ENCODE peak calls at places on chromosomes 4 and X, in seven cellular contexts. A is fibroblast of the aortic adventitia, U is GM10248, X is A673, K is sigmoid colon, R is natural killer cell, H is adrenal gland. S is an unnamed sample.

GRCh38 chr4:21366312-21366711 is 582.3 kb downstream of the KCNIP4 start:
- DNase-seq in A (no peak), U (no peak), X (no peak), K (no peak), R (no peak), H (no peak), S (no peak)

GRCh38 chrX:38654302-38654701 is 93.0 kb downstream of the TSPAN7 start:
- DNase-seq in A (peak), U (no peak), X (peak), K (no peak), R (no peak), H (peak), S (peak)

GRCh38 chr4:56372774-56373173 is 14.5 kb downstream of the AASDH start:
- DNase-seq in A (no peak), U (no peak), X (no peak), K (no peak), R (no peak), H (no peak), S (no peak)

GRCh38 chr4:16083217-16084191 is at the start of gene PROM1:
- DNase-seq in A (no peak), U (no peak), X (peak), K (no peak), R (no peak), H (no peak), S (no peak)

GRCh38 chrX:107674480-107675364 is 46.4 kb downstream of the PRPS1 start:
- DNase-seq in A (peak), U (no peak), X (no peak), K (peak), R (peak), H (peak), S (peak)

GRCh38 chr4:180148737-180149136 is 2094.5 kb upstream of the TENM3 start:
- DNase-seq in A (no peak), U (no peak), X (no peak), K (no peak), R (no peak), H (no peak), S (peak)

GRCh38 chrX:111447298-111447697 is 35.3 kb upstream of the DCX start:
- DNase-seq in A (no peak), U (peak), X (peak), K (no peak), R (no peak), H (no peak), S (peak)

GRCh38 chr4:41363384-41363981 is 106.8 kb downstream of the UCHL1 start:
- DNase-seq in A (peak), U (no peak), X (no peak), K (no peak), R (no peak), H (peak), S (peak)

GRCh38 chrX:44903842-44904530 is 31.0 kb downstream of the KDM6A start:
- DNase-seq in A (no peak), U (no peak), X (no peak), K (no peak), R (no peak), H (no peak), S (no peak)

GRCh38 chr4:187357045-187357643 is 633.5 kb upstream of the FAT1 start:
- DNase-seq in A (no peak), U (no peak), X (no peak), K (no peak), R (no peak), H (no peak), S (no peak)

GRCh38 chr4:34328939-34329338 is 1915.4 kb downstream of the ARAP2 start:
- DNase-seq in A (no peak), U (no peak), X (no peak), K (no peak), R (no peak), H (no peak), S (no peak)

GRCh38 chr4:15654556-15655222 is 468 bp downstream of the FBXL5 start:
- DNase-seq in A (peak), U (peak), X (peak), K (peak), R (peak), H (peak), S (peak)

GRCh38 chr4:90226734-90227133 is 99.5 kb downstream of the CCSER1 start:
- DNase-seq in A (no peak), U (no peak), X (no peak), K (no peak), R (no peak), H (no peak), S (peak)

GRCh38 chr4:140615451-140615850 is 46.7 kb upstream of the UCP1 start:
- DNase-seq in A (no peak), U (no peak), X (no peak), K (no peak), R (no peak), H (no peak), S (no peak)

GRCh38 chrX:6777211-6778002 is 242.5 kb upstream of the VCX3A start:
- DNase-seq in A (no peak), U (no peak), X (no peak), K (no peak), R (no peak), H (no peak), S (no peak)

GRCh38 chr4:3461515-3462291 is 1.4 kb upstream of the DOK7 start:
- DNase-seq in A (no peak), U (no peak), X (no peak), K (no peak), R (no peak), H (peak), S (peak)

GRCh38 chrX:119482497-119483480 is 14.5 kb downstream of the SLC25A5 start:
- DNase-seq in A (peak), U (peak), X (peak), K (peak), R (peak), H (peak), S (peak)

GRCh38 chr4:75659512-75660031 is 13.6 kb downstream of the G3BP2 start:
- DNase-seq in A (no peak), U (no peak), X (no peak), K (no peak), R (no peak), H (no peak), S (no peak)

GRCh38 chr4:75655562-75655961 is 17.6 kb downstream of the G3BP2 start:
- DNase-seq in A (no peak), U (no peak), X (no peak), K (no peak), R (no peak), H (no peak), S (no peak)

GRCh38 chr4:75654905-75655304 is 18.3 kb downstream of the G3BP2 start:
- DNase-seq in A (no peak), U (no peak), X (no peak), K (no peak), R (no peak), H (no peak), S (no peak)

GRCh38 chr4:75658881-75659280 is 14.3 kb downstream of the G3BP2 start:
- DNase-seq in A (peak), U (no peak), X (no peak), K (no peak), R (no peak), H (no peak), S (no peak)

DNA sequence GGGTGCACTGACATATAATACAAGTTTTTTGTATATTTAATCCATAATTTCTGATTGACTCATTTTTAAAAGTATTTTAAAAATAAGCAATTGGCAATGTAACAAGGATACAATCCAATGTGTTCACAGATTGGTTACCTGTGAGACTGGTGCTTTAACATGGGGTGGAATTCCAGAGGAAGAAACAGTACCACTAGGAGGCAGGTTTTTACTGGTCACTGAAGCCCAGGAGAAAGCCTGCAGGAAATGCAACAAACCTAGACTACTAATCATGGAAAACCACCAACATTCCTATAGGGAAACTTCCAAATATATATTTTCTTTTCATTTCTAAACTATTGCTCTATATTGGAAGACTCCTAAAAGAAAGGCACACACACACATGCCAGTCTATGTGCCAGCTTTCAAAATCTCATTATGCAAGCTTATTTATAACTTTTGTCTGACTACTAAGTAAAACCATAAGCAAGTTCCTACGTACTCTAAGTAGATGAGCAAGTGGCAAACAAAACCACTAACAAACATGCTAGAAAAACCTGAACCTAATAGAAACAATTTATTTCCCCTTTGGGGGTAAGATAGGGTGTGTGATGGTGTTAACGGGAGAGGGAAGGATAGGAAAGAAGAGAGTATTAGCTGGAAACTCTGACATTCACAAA is 19.2 kb downstream of the G3BP2 start:
- DNase-seq in A (peak), U (no peak), X (no peak), K (no peak), R (no peak), H (peak), S (peak)
- TF ChIP-seq CTCF in A (peak), U (peak), X (peak), K (peak), R (peak), H (peak), S (peak)

GRCh38 chr4:150115851-150116250 is 37.6 kb downstream of the DCLK2 start:
- DNase-seq in A (no peak), U (no peak), X (no peak), K (no peak), R (no peak), H (no peak), S (no peak)

GRCh38 chr4:150117629-150118028 is 39.4 kb downstream of the DCLK2 start:
- DNase-seq in A (no peak), U (no peak), X (no peak), K (no peak), R (no peak), H (no peak), S (no peak)

GRCh38 chr4:150116506-150116905 is 38.3 kb downstream of the DCLK2 start:
- DNase-seq in A (no peak), U (no peak), X (no peak), K (no peak), R (no peak), H (no peak), S (no peak)

GRCh38 chr4:150117094-150117493 is 38.8 kb downstream of the DCLK2 start:
- DNase-seq in A (peak), U (no peak), X (no peak), K (no peak), R (no peak), H (no peak), S (no peak)

DNA sequence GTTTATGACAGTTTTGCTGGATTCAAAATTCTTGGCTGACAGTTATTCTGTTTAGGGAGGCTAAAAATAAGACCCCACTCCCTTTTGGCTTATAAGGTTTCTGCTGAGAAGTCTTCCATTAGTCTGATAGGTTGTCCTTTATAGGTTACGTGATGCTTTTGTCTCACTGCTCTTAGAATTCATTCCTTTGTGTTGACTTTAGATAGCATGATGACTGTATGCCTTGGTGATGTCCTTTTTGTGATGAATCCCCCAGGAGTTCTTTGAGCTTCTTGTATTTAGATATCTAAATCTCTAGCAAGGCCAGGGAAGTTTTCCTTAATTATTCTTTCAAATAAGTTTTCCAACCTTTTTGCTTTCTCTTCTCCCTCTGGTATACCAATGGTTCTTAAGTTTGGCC is 36.4 kb downstream of the DCLK2 start:
- DNase-seq in A (no peak), U (no peak), X (no peak), K (no peak), R (no peak), H (no peak), S (no peak)
- TF ChIP-seq CTCF in A (no peak), U (no peak), X (no peak), K (no peak), R (no peak), H (no peak), S (no peak)

GRCh38 chrX:128805236-128805635 is 718.1 kb downstream of the SMARCA1 start:
- DNase-seq in A (no peak), U (no peak), X (no peak), K (no peak), R (no peak), H (no peak), S (no peak)

GRCh38 chrX:128804828-128805227 is 718.5 kb downstream of the SMARCA1 start:
- DNase-seq in A (no peak), U (no peak), X (no peak), K (no peak), R (no peak), H (no peak), S (no peak)

GRCh38 chrX:128800138-128800537 is 723.2 kb downstream of the SMARCA1 start:
- DNase-seq in A (no peak), U (no peak), X (peak), K (no peak), R (no peak), H (no peak), S (peak)
- TF ChIP-seq CTCF in A (no peak), U (no peak), X (peak), K (no peak), R (no peak), H (no peak), S (peak)

GRCh38 chr4:13645075-13645474 is 17.6 kb upstream of the BOD1L1 start:
- DNase-seq in A (no peak), U (no peak), X (no peak), K (no peak), R (no peak), H (no peak), S (no peak)
- TF ChIP-seq CTCF in A (no peak), U (no peak), X (peak), K (no peak), R (no peak), H (no peak), S (no peak)

S was measured in MCF 10A.